ENCODE peak calls at places on chromosomes 3 and 15, in nine cellular contexts. One of them, this sample, is unnamed.

GRCh38 chr3:50124363-50125226 is 30.5 kb upstream of the SEMA3F start:
- DNase-seq in neuronal stem cell: no peak
- DNase-seq in T-cell: no peak
- DNase-seq in activated naive CD8-positive, alpha-beta T cell treated with anti-CD3 and anti-CD28 coated beads, Interleukin-2, amount 50 U/mL, for 24 hours: no peak
- DNase-seq in mucosa of descending colon: no peak
- DNase-seq in activated T-cell treated with anti-CD3 and anti-CD28 coated beads for 24 hours: no peak
- DNase-seq in iPS-NIHi11: peak; percentile 62
- DNase-seq in NCI-H1694 treated with DMSO at 0.1 percent for 48 hours: no peak
- DNase-seq in HFFc6: no peak
- DNase-seq in this sample: no peak

GRCh38 chr3:143526016-143526540 is 322.2 kb downstream of the SLC9A9 start:
- DNase-seq in T-cell: no peak
- DNase-seq in NCI-H1694 treated with DMSO at 0.1 percent for 48 hours: no peak
- DNase-seq in mucosa of descending colon: no peak
- DNase-seq in neuronal stem cell: no peak
- DNase-seq in activated naive CD8-positive, alpha-beta T cell treated with anti-CD3 and anti-CD28 coated beads, Interleukin-2, amount 50 U/mL, for 24 hours: no peak
- DNase-seq in HFFc6: no peak
- DNase-seq in iPS-NIHi11: no peak
- DNase-seq in activated T-cell treated with anti-CD3 and anti-CD28 coated beads for 24 hours: no peak
- DNase-seq in this sample: no peak

GRCh38 chr3:10570196-10570946 is 65.0 kb upstream of the ATP2B2 start:
- DNase-seq in HFFc6: no peak
- DNase-seq in mucosa of descending colon: no peak
- DNase-seq in activated naive CD8-positive, alpha-beta T cell treated with anti-CD3 and anti-CD28 coated beads, Interleukin-2, amount 50 U/mL, for 24 hours: no peak
- DNase-seq in iPS-NIHi11: no peak
- DNase-seq in neuronal stem cell: no peak
- DNase-seq in NCI-H1694 treated with DMSO at 0.1 percent for 48 hours: no peak
- DNase-seq in activated T-cell treated with anti-CD3 and anti-CD28 coated beads for 24 hours: no peak
- DNase-seq in T-cell: no peak
- DNase-seq in this sample: no peak

GRCh38 chr3:156274791-156275190 is 154.4 kb downstream of the KCNAB1 start:
- DNase-seq in activated T-cell treated with anti-CD3 and anti-CD28 coated beads for 24 hours: no peak
- DNase-seq in iPS-NIHi11: no peak
- DNase-seq in activated naive CD8-positive, alpha-beta T cell treated with anti-CD3 and anti-CD28 coated beads, Interleukin-2, amount 50 U/mL, for 24 hours: no peak
- DNase-seq in T-cell: no peak
- DNase-seq in mucosa of descending colon: peak; percentile 12
- DNase-seq in HFFc6: no peak
- DNase-seq in NCI-H1694 treated with DMSO at 0.1 percent for 48 hours: no peak
- DNase-seq in neuronal stem cell: no peak
- DNase-seq in this sample: no peak

GRCh38 chr3:160480931-160481330 is 31.3 kb upstream of the TRIM59 start:
- DNase-seq in activated T-cell treated with anti-CD3 and anti-CD28 coated beads for 24 hours: no peak
- DNase-seq in HFFc6: no peak
- DNase-seq in mucosa of descending colon: no peak
- DNase-seq in activated naive CD8-positive, alpha-beta T cell treated with anti-CD3 and anti-CD28 coated beads, Interleukin-2, amount 50 U/mL, for 24 hours: no peak
- DNase-seq in neuronal stem cell: no peak
- DNase-seq in T-cell: no peak
- DNase-seq in iPS-NIHi11: no peak
- DNase-seq in NCI-H1694 treated with DMSO at 0.1 percent for 48 hours: no peak
- DNase-seq in this sample: no peak

GRCh38 chr3:36380171-36381031 is at the start of gene STAC:
- DNase-seq in mucosa of descending colon: no peak
- DNase-seq in iPS-NIHi11: peak; percentile 75
- DNase-seq in activated T-cell treated with anti-CD3 and anti-CD28 coated beads for 24 hours: no peak
- DNase-seq in NCI-H1694 treated with DMSO at 0.1 percent for 48 hours: no peak
- DNase-seq in T-cell: no peak
- DNase-seq in HFFc6: no peak
- DNase-seq in activated naive CD8-positive, alpha-beta T cell treated with anti-CD3 and anti-CD28 coated beads, Interleukin-2, amount 50 U/mL, for 24 hours: peak; percentile 10
- DNase-seq in neuronal stem cell: peak; percentile 54
- DNase-seq in this sample: peak; percentile 11

GRCh38 chr15:28881170-28881569 is 4.6 kb upstream of the APBA2 start:
- DNase-seq in activated naive CD8-positive, alpha-beta T cell treated with anti-CD3 and anti-CD28 coated beads, Interleukin-2, amount 50 U/mL, for 24 hours: no peak
- DNase-seq in T-cell: no peak
- DNase-seq in iPS-NIHi11: no peak
- DNase-seq in HFFc6: no peak
- DNase-seq in mucosa of descending colon: no peak
- DNase-seq in neuronal stem cell: no peak
- DNase-seq in NCI-H1694 treated with DMSO at 0.1 percent for 48 hours: no peak
- DNase-seq in activated T-cell treated with anti-CD3 and anti-CD28 coated beads for 24 hours: no peak
- DNase-seq in this sample: no peak

GRCh38 chr3:39971450-39972081 is 162.2 kb downstream of the MYRIP start:
- DNase-seq in mucosa of descending colon: no peak
- DNase-seq in activated naive CD8-positive, alpha-beta T cell treated with anti-CD3 and anti-CD28 coated beads, Interleukin-2, amount 50 U/mL, for 24 hours: no peak
- DNase-seq in HFFc6: no peak
- DNase-seq in activated T-cell treated with anti-CD3 and anti-CD28 coated beads for 24 hours: no peak
- DNase-seq in iPS-NIHi11: no peak
- DNase-seq in NCI-H1694 treated with DMSO at 0.1 percent for 48 hours: no peak
- DNase-seq in neuronal stem cell: no peak
- DNase-seq in T-cell: no peak
- DNase-seq in this sample: no peak

GRCh38 chr3:128579927-128580326 is 70.7 kb downstream of the RPN1 start:
- DNase-seq in activated T-cell treated with anti-CD3 and anti-CD28 coated beads for 24 hours: no peak
- DNase-seq in NCI-H1694 treated with DMSO at 0.1 percent for 48 hours: no peak
- DNase-seq in HFFc6: peak; percentile 3
- DNase-seq in T-cell: no peak
- DNase-seq in mucosa of descending colon: no peak
- DNase-seq in neuronal stem cell: no peak
- DNase-seq in activated naive CD8-positive, alpha-beta T cell treated with anti-CD3 and anti-CD28 coated beads, Interleukin-2, amount 50 U/mL, for 24 hours: no peak
- DNase-seq in iPS-NIHi11: no peak
- DNase-seq in this sample: no peak

GRCh38 chr3:121957674-121958419 is 63.6 kb downstream of the SLC15A2 start:
- DNase-seq in iPS-NIHi11: no peak
- DNase-seq in NCI-H1694 treated with DMSO at 0.1 percent for 48 hours: no peak
- DNase-seq in activated T-cell treated with anti-CD3 and anti-CD28 coated beads for 24 hours: no peak
- DNase-seq in activated naive CD8-positive, alpha-beta T cell treated with anti-CD3 and anti-CD28 coated beads, Interleukin-2, amount 50 U/mL, for 24 hours: no peak
- DNase-seq in HFFc6: no peak
- DNase-seq in T-cell: no peak
- DNase-seq in neuronal stem cell: no peak
- DNase-seq in mucosa of descending colon: no peak
- DNase-seq in this sample: no peak

GRCh38 chr3:51798561-51798960 is 19.5 kb upstream of the IQCF6 start:
- DNase-seq in activated naive CD8-positive, alpha-beta T cell treated with anti-CD3 and anti-CD28 coated beads, Interleukin-2, amount 50 U/mL, for 24 hours: no peak
- DNase-seq in neuronal stem cell: peak; percentile 26
- DNase-seq in mucosa of descending colon: no peak
- DNase-seq in activated T-cell treated with anti-CD3 and anti-CD28 coated beads for 24 hours: no peak
- DNase-seq in NCI-H1694 treated with DMSO at 0.1 percent for 48 hours: no peak
- DNase-seq in T-cell: no peak
- DNase-seq in HFFc6: no peak
- DNase-seq in iPS-NIHi11: peak; percentile 69
- DNase-seq in this sample: no peak

GRCh38 chr15:56042982-56043980 is 49.9 kb upstream of the NEDD4 start:
- DNase-seq in iPS-NIHi11: no peak
- DNase-seq in NCI-H1694 treated with DMSO at 0.1 percent for 48 hours: no peak
- DNase-seq in T-cell: peak; percentile 56
- DNase-seq in activated naive CD8-positive, alpha-beta T cell treated with anti-CD3 and anti-CD28 coated beads, Interleukin-2, amount 50 U/mL, for 24 hours: peak; percentile 22
- DNase-seq in activated T-cell treated with anti-CD3 and anti-CD28 coated beads for 24 hours: peak; percentile 25
- DNase-seq in mucosa of descending colon: peak; percentile 26
- DNase-seq in HFFc6: no peak
- DNase-seq in neuronal stem cell: no peak
- DNase-seq in this sample: no peak

GRCh38 chr15:56812255-56812654 is 78.9 kb upstream of the ZNF280D start:
- DNase-seq in iPS-NIHi11: no peak
- DNase-seq in NCI-H1694 treated with DMSO at 0.1 percent for 48 hours: no peak
- DNase-seq in activated T-cell treated with anti-CD3 and anti-CD28 coated beads for 24 hours: no peak
- DNase-seq in T-cell: no peak
- DNase-seq in activated naive CD8-positive, alpha-beta T cell treated with anti-CD3 and anti-CD28 coated beads, Interleukin-2, amount 50 U/mL, for 24 hours: no peak
- DNase-seq in neuronal stem cell: no peak
- DNase-seq in mucosa of descending colon: no peak
- DNase-seq in HFFc6: no peak
- DNase-seq in this sample: no peak

GRCh38 chr3:32996046-32996754 is 44.8 kb downstream of the CCR4 start:
- DNase-seq in neuronal stem cell: no peak
- DNase-seq in activated T-cell treated with anti-CD3 and anti-CD28 coated beads for 24 hours: no peak
- DNase-seq in HFFc6: no peak
- DNase-seq in iPS-NIHi11: no peak
- DNase-seq in NCI-H1694 treated with DMSO at 0.1 percent for 48 hours: no peak
- DNase-seq in mucosa of descending colon: no peak
- DNase-seq in activated naive CD8-positive, alpha-beta T cell treated with anti-CD3 and anti-CD28 coated beads, Interleukin-2, amount 50 U/mL, for 24 hours: no peak
- DNase-seq in T-cell: no peak
- DNase-seq in this sample: no peak